ENCODE peak calls at places on chromosomes 5 and 9, in four cellular contexts. Q, G, S and R are unnamed samples.

GRCh38 chr5:61805101-61805500 is 473.0 kb downstream of the ZSWIM6 start:
- DNase-seq in G (peak), S (peak), Q (peak), R (peak)

GRCh38 chr9:18421391-18421790 is 52.6 kb upstream of the ADAMTSL1 start:
- DNase-seq in G (peak), S (no peak), Q (no peak), R (no peak)

GRCh38 chr9:108057421-108058136 is 568.0 kb upstream of the KLF4 start:
- DNase-seq in G (peak), S (peak), Q (peak), R (peak)

GRCh38 chr5:140108093-140109049 is 5.5 kb upstream of the PURA start:
- DNase-seq in S (no peak), Q (no peak), G (no peak), R (no peak)

GRCh38 chr5:6900828-6901227 is 187.6 kb downstream of the TENT4A start:
- DNase-seq in S (no peak), G (no peak), Q (no peak), R (no peak)

GRCh38 chr5:6812800-6813731 is 99.8 kb downstream of the TENT4A start:
- DNase-seq in Q (peak), S (no peak), G (peak), R (peak)

GRCh38 chr5:178068293-178068692 is 45.0 kb upstream of the N4BP3 start:
- DNase-seq in S (no peak), G (no peak), Q (no peak), R (no peak)

GRCh38 chr9:136995370-136995769 is 998 bp downstream of the CLIC3 start:
- DNase-seq in S (no peak), G (no peak), Q (no peak), R (no peak)

GRCh38 chr5:177446184-177447065 is at the start of gene PRR7:
- DNase-seq in S (peak), G (peak), Q (peak), R (peak)

GRCh38 chr5:109659901-109660300 is 29.8 kb upstream of the MAN2A1 start:
- DNase-seq in G (no peak), S (no peak), Q (no peak), R (no peak)

GRCh38 chr9:95970356-95970755 is 94.9 kb downstream of the ERCC6L2 start:
- DNase-seq in Q (no peak), S (no peak), G (peak), R (peak)

GRCh38 chr5:62093981-62094380 is 212.0 kb upstream of the KIF2A start:
- DNase-seq in S (peak), Q (peak), G (peak), R (peak)

GRCh38 chr5:168172718-168173045 is 118.8 kb upstream of the WWC1 start:
- DNase-seq in Q (no peak), S (no peak), G (no peak), R (peak)

GRCh38 chr9:107218834-107219485 is 64.1 kb upstream of the RAD23B start:
- DNase-seq in S (no peak), Q (no peak), G (no peak), R (no peak)

GRCh38 chr5:34915856-34916192 is 313 bp downstream of the BRIX1 start:
- DNase-seq in G (peak), Q (no peak), S (no peak), R (no peak)

GRCh38 chr9:133356391-133357091 is at the start of the genes SURF1 and SURF2:
- DNase-seq in G (peak), Q (peak), S (peak), R (peak)

GRCh38 chr5:132058646-132059042 is 1.8 kb upstream of the IL3 start:
- DNase-seq in G (no peak), Q (no peak), S (no peak), R (no peak)

GRCh38 chr9:74102702-74103101 is 394.4 kb upstream of the RORB start:
- DNase-seq in S (no peak), G (no peak), Q (no peak), R (no peak)

GRCh38 chr9:104836235-104836634 is 72.3 kb downstream of the NIPSNAP3B start:
- DNase-seq in G (peak), S (no peak), Q (no peak), R (no peak)

GRCh38 chr9:109449036-109449798 is 48.9 kb downstream of the PTPN3 start:
- DNase-seq in G (peak), S (peak), Q (no peak), R (no peak)

GRCh38 chr5:159324986-159325385 is 5.3 kb downstream of the IL12B start:
- DNase-seq in S (no peak), G (no peak), Q (no peak), R (peak)

GRCh38 chr9:104866186-104866585 is 61.8 kb downstream of the ABCA1 start:
- DNase-seq in Q (peak), S (peak), G (no peak), R (peak)

GRCh38 chr5:139914218-139914807 is 118.7 kb downstream of the PSD2 start:
- DNase-seq in G (no peak), Q (no peak), S (no peak), R (no peak)

GRCh38 chr9:113220467-113221002 is 542 bp downstream of the FKBP15 start:
- DNase-seq in S (no peak), Q (no peak), G (peak), R (peak)

GRCh38 chr5:77847814-77848290 is 71.7 kb upstream of the TBCA start:
- DNase-seq in Q (no peak), G (no peak), S (no peak), R (no peak)

GRCh38 chr5:141392429-141393198 is at the start of gene PCDHGA8:
- DNase-seq in S (no peak), Q (peak), G (peak), R (peak)

GRCh38 chr5:134835623-134836022 is 10.1 kb upstream of the C5orf24 start:
- DNase-seq in Q (no peak), G (no peak), S (no peak), R (no peak)

GRCh38 chr9:134707031-134707680 is 65.6 kb downstream of the COL5A1 start:
- DNase-seq in Q (peak), G (peak), S (peak), R (peak)

GRCh38 chr5:98787131-98787719 is 13.8 kb downstream of the RGMB start:
- DNase-seq in G (no peak), S (no peak), Q (no peak), R (no peak)

GRCh38 chr5:57383093-57383861 is 99.3 kb downstream of the ACTBL2 start:
- DNase-seq in G (peak), S (peak), Q (peak), R (peak)

GRCh38 chr9:124394167-124394566 is 21.1 kb downstream of the PSMB7 start:
- DNase-seq in Q (no peak), S (no peak), G (no peak), R (no peak)

GRCh38 chr9:124390812-124391658 is 24.2 kb downstream of the PSMB7 start:
- DNase-seq in Q (peak), S (no peak), G (peak), R (peak)

GRCh38 chr9:124394596-124394995 is 20.6 kb downstream of the PSMB7 start:
- DNase-seq in Q (no peak), G (no peak), S (no peak), R (no peak)

GRCh38 chr9:124392254-124392653 is 23.0 kb downstream of the PSMB7 start:
- DNase-seq in G (no peak), Q (no peak), S (no peak), R (no peak)

DNA sequence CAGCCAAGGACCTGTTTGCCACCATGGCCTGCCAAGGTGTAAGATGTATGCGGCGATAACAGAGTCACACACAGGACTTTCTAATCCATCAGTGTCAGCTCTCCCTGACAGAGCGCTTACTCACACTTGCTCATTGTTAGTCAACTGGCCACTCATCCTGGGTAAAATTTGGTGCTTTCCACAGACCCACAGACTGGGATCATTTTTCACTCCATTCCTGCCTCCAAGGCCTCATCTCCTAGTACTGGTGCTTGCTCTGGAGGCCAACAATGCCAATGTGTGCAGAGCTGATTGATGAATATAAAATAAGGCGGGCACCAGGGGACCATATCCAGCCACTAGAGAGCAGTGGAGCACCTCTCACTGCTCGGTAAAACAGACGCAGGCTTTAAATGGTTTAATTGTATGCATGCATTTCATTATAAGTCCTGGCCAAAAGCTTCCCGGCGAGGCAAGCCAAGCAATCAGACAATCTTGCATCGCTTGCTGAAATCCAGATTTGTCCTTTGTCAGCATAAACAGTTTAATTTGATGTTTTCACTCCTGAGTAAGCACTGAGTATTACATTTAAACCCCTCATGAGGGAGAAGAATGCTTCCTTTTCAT is 22.3 kb downstream of the PSMB7 start:
- DNase-seq in G (peak), S (peak), Q (peak), R (peak)
- TF ChIP-seq CTCF in G (peak), S (peak), Q (peak), R (peak)

GRCh38 chr5:38554860-38555259 is 1.6 kb downstream of the LIFR start:
- DNase-seq in Q (no peak), G (no peak), S (no peak), R (no peak)

GRCh38 chr5:38557309-38557710 is 864 bp upstream of the LIFR start:
- DNase-seq in S (no peak), Q (no peak), G (no peak), R (no peak)

GRCh38 chr5:38556599-38557308 is at the start of gene LIFR:
- DNase-seq in S (peak), Q (peak), G (peak), R (peak)

GRCh38 chr5:38555354-38556114 is 912 bp downstream of the LIFR start:
- DNase-seq in Q (no peak), G (no peak), S (no peak), R (no peak)

DNA sequence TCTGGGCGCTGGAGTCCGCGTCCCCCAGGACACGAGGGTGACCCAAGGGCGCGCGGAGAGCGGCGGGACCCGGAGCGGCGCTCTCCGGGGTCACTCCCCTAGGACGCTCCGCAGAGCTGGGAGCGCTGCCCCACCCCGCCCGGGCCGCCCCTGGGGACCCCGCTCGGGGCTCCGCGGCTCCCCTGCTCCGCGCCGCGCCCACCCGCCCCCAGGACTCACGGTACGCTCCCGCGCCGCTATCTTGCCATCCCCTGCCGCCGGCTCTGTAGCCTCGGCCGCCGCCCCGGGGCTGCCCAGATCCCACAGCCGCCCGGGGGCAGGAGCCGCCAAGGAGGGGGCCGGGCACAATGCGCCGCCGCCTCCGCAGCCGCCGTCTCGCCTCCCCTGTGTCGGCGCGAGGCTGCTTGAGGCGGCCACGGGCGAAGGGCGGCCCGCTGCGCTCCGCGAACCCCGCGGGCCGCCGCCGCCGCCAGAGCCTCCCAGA is 289 bp downstream of the LIFR start:
- DNase-seq in S (peak), Q (no peak), G (no peak), R (no peak)
- H3K4me3 ChIP-seq in S (peak), Q (peak), G (peak), R (peak)

GRCh38 chr9:91740713-91741112 is 209.3 kb downstream of the ROR2 start:
- DNase-seq in G (peak), S (peak), Q (peak), R (peak)
- TF ChIP-seq CTCF in G (peak), S (peak), Q (peak), R (peak)

GRCh38 chr5:8418049-8418426 is 549.1 kb downstream of the MTRR start:
- DNase-seq in G (no peak), Q (no peak), S (no peak), R (no peak)
- H3K4me3 ChIP-seq in G (no peak), Q (no peak), S (no peak), R (no peak)

GRCh38 chr5:43497311-43498104 is 13.8 kb upstream of the TMEM267 start:
- DNase-seq in Q (no peak), S (no peak), G (no peak), R (no peak)
- TF ChIP-seq CTCF in Q (no peak), S (no peak), G (no peak), R (no peak)

GRCh38 chr9:31336841-31337240 is 1047.6 kb upstream of the ACO1 start:
- DNase-seq in Q (no peak), G (no peak), S (no peak), R (no peak)

GRCh38 chr9:31336391-31336790 is 1048.1 kb upstream of the ACO1 start:
- DNase-seq in S (no peak), G (peak), Q (no peak), R (no peak)

GRCh38 chr9:31334837-31335528 is 1049.5 kb upstream of the ACO1 start:
- DNase-seq in G (no peak), S (no peak), Q (no peak), R (no peak)

DNA sequence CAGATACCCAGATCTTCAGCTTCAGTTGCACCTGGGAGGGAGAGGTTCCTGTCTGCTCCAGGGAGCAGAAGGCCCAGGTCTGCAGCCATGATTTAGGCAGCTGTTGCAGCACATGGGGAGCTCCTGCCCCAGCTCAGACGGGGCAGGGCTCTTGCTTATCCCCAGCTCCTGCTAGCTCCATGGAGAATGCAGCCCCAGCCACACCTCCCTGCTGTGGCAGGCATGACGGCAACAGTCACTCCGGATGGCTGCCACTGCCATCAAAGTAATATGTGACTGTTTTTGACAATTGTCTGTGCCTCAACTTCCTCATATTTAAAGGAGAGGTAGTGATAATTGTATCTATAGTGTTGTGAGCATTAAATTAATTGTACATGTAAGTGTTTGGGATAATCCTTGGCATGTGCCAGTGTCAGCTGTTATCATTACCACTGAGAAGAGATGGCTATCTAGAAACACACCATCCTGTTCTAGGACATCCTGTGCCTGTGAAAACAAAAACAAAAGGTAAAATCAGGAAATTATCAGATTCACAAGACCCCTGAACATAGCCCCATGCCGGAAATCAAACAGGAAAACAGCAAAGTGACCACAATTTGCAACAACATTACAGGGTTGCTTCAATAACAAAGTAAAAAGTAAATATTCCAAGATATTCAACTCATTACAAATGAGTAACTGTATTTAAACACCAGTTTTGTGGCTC is 1048.8 kb upstream of the ACO1 start:
- DNase-seq in S (no peak), Q (no peak), G (no peak), R (no peak)
- H3K4me3 ChIP-seq in S (no peak), Q (no peak), G (no peak), R (no peak)

GRCh38 chr9:36110434-36110833 is 26.1 kb upstream of the GLIPR2 start:
- DNase-seq in G (peak), Q (no peak), S (no peak), R (no peak)
- TF ChIP-seq CTCF in G (peak), Q (no peak), S (peak), R (no peak)

GRCh38 chr9:102985162-102985900 is 9.8 kb upstream of the CYLC2 start:
- DNase-seq in Q (no peak), G (no peak), S (no peak), R (no peak)
- H3K4me3 ChIP-seq in Q (no peak), G (no peak), S (no peak), R (no peak)

GRCh38 chr9:130359819-130360218 is 84.9 kb upstream of the ASS1 start:
- DNase-seq in Q (no peak), S (no peak), G (no peak), R (no peak)
- TF ChIP-seq CTCF in Q (no peak), S (no peak), G (no peak), R (no peak)

GRCh38 chr5:891837-892389 is 688 bp downstream of the BRD9 start:
- DNase-seq in G (peak), Q (peak), S (no peak), R (peak)
- H3K4me3 ChIP-seq in G (peak), Q (peak), S (peak), R (peak)